ENCODE peak calls at places on chromosome 2, in four cellular contexts. V is nephron progenitor cell, Y is ecto neural progenitor cell, X is neural progenitor cell. W is an unnamed sample.
A peak's percentile ranks its signal among the peaks of the same experiment; 100 is the strongest.

GRCh38 chr2:222733846-222734689 is 62.6 kb downstream of the MOGAT1 start:
- DNase-seq in V (no peak), Y (no peak), X (no peak), W (no peak)

GRCh38 chr2:199278099-199278498 is 179.6 kb downstream of the SATB2 start:
- DNase-seq in Y (no peak), V (no peak), X (peak; percentile 12), W (no peak)

GRCh38 chr2:88818381-88818780 is 126.9 kb downstream of the RPIA start:
- DNase-seq in V (no peak), X (no peak), Y (no peak), W (no peak)

GRCh38 chr2:98654702-98655488 is 46.5 kb downstream of the UNC50 start:
- DNase-seq in X (no peak), Y (no peak), V (no peak), W (no peak)

GRCh38 chr2:53969285-53970094 is 1.3 kb downstream of the PSME4 start:
- DNase-seq in Y (no peak), X (no peak), V (no peak), W (peak; percentile 40)

GRCh38 chr2:52880872-52881271 is 886.7 kb upstream of the CHAC2 start:
- DNase-seq in X (no peak), V (no peak), Y (no peak), W (no peak)

GRCh38 chr2:101406867-101407266 is 19.6 kb upstream of the CREG2 start:
- DNase-seq in X (no peak), Y (no peak), V (no peak), W (no peak)

GRCh38 chr2:25146896-25147295 is 21.5 kb downstream of the POMC start:
- DNase-seq in V (no peak), X (no peak), Y (no peak), W (no peak)

GRCh38 chr2:132651115-132652099 is 18.6 kb downstream of the LYPD1 start:
- DNase-seq in V (peak; percentile 42), Y (peak; percentile 62), X (peak; percentile 77), W (peak; percentile 47)

GRCh38 chr2:86226780-86227520 is 27.7 kb downstream of the MRPL35 start:
- DNase-seq in V (no peak), Y (no peak), X (no peak), W (no peak)

GRCh38 chr2:26564121-26564520 is 77.0 kb downstream of the CIB4 start:
- DNase-seq in V (no peak), X (no peak), Y (no peak), W (no peak)

GRCh38 chr2:98505991-98506664 is 61.5 kb downstream of the INPP4A start:
- DNase-seq in X (no peak), Y (no peak), V (no peak), W (no peak)

GRCh38 chr2:143428700-143429099 is 299.5 kb downstream of the ARHGAP15 start:
- DNase-seq in V (no peak), X (no peak), Y (no peak), W (no peak)

GRCh38 chr2:55175254-55176093 is 56.6 kb downstream of the CLHC1 start:
- DNase-seq in V (no peak), X (peak; percentile 45), Y (no peak), W (peak; percentile 37)

GRCh38 chr2:73859721-73860586 is 31.2 kb downstream of the STAMBP start:
- DNase-seq in Y (no peak), X (no peak), V (no peak), W (no peak)

W was measured in MM.1S.